ENCODE peak calls at places on chromosomes 2 and 18, in four cellular contexts. Z is skeletal muscle cell, D is Kasumi-1, W is LoVo. Q is an unnamed sample.

GRCh38 chr2:207202645-207203044 is 36.9 kb upstream of the KLF7 start:
- DNase-seq in Z (no peak), D (peak; percentile 24), W (peak; percentile 30), Q (no peak)

GRCh38 chr2:229779650-229780049 is 65.3 kb upstream of the DNER start:
- DNase-seq in Z (no peak), D (no peak), W (no peak), Q (no peak)

GRCh38 chr2:237060518-237061312 is 25.0 kb upstream of the COPS8 start:
- DNase-seq in Z (no peak), D (peak; percentile 42), W (peak; percentile 43), Q (peak; percentile 60)

GRCh38 chr18:29003194-29003593 is 826.3 kb upstream of the CDH2 start:
- DNase-seq in Z (no peak), D (no peak), W (no peak), Q (no peak)

GRCh38 chr2:183511154-183511553 is 386.9 kb downstream of the NUP35 start:
- DNase-seq in Z (no peak), D (no peak), W (no peak), Q (no peak)

GRCh38 chr2:4782647-4783046 is 909.5 kb upstream of the SOX11 start:
- DNase-seq in Z (no peak), D (no peak), W (no peak), Q (no peak)

GRCh38 chr2:169363570-169364150 is 1.3 kb upstream of the LRP2 start:
- DNase-seq in Z (no peak), D (peak; percentile 45), W (no peak), Q (peak; percentile 27)

GRCh38 chr2:190181066-190181681 is 118.6 kb upstream of the MSTN start:
- DNase-seq in Z (no peak), D (peak; percentile 42), W (peak; percentile 43), Q (peak; percentile 26)

GRCh38 chr2:104429978-104430740 is 423.8 kb upstream of the POU3F3 start:
- DNase-seq in Z (no peak), D (no peak), W (no peak), Q (peak; percentile 55)

GRCh38 chr18:75854174-75854573 is 426.7 kb upstream of the SMIM21 start:
- DNase-seq in Z (no peak), D (peak; percentile 27), W (no peak), Q (peak; percentile 18)

GRCh38 chr2:233381013-233381995 is 27.0 kb downstream of the DGKD start:
- DNase-seq in Z (no peak), D (no peak), W (no peak), Q (no peak)

GRCh38 chr18:24731981-24732380 is 271.5 kb downstream of the HRH4 start:
- DNase-seq in Z (no peak), D (no peak), W (peak; percentile 74), Q (peak; percentile 23)

GRCh38 chr18:63307555-63308200 is 11.9 kb downstream of the BCL2 start:
- DNase-seq in Z (no peak), D (no peak), W (no peak), Q (no peak)

GRCh38 chr2:38394903-38395341 is 17.8 kb upstream of the ATL2 start:
- DNase-seq in Z (no peak), D (no peak), W (peak; percentile 78), Q (peak; percentile 86)

GRCh38 chr2:26706616-26707473 is 14.3 kb downstream of the KCNK3 start:
- DNase-seq in Z (no peak), D (no peak), W (no peak), Q (no peak)

GRCh38 chr2:231928901-231929725 is 2.9 kb upstream of the NPPC start:
- DNase-seq in Z (no peak), D (no peak), W (no peak), Q (no peak)